ENCODE peak calls at places on chromosome 1, in five cellular contexts. W, B, N, Z and T are unnamed samples.

GRCh38 chr1:93667642-93668041 is 14.0 kb downstream of the BCAR3 start:
- DNase-seq in W (peak; percentile 17), B (no peak), N (no peak), Z (no peak), T (no peak)

GRCh38 chr1:239558559-239558958 is 172.2 kb downstream of the CHRM3 start:
- DNase-seq in W (no peak), B (no peak), N (no peak), Z (no peak), T (no peak)

GRCh38 chr1:12143631-12144155 is 23.1 kb upstream of the TNFRSF1B start:
- DNase-seq in W (peak; percentile 86), B (peak; percentile 100), N (peak; percentile 25), Z (peak; percentile 80), T (peak; percentile 47)

GRCh38 chr1:39098569-39099250 is 72.6 kb downstream of the NDUFS5 start:
- DNase-seq in W (peak; percentile 91), B (peak; percentile 91), N (peak; percentile 59), Z (peak; percentile 99), T (peak; percentile 80)

GRCh38 chr1:9119745-9120144 is 9.2 kb downstream of the GPR157 start:
- DNase-seq in W (no peak), B (no peak), N (no peak), Z (no peak), T (no peak)

GRCh38 chr1:19762175-19762779 is 37.4 kb downstream of the TMCO4 start:
- DNase-seq in W (peak; percentile 30), B (peak; percentile 29), N (peak; percentile 45), Z (no peak), T (peak; percentile 53)

GRCh38 chr1:59692591-59692990 is 122.2 kb upstream of the HOOK1 start:
- DNase-seq in W (peak; percentile 42), B (peak; percentile 90), N (no peak), Z (no peak), T (no peak)

GRCh38 chr1:71785470-71785869 is 496.9 kb downstream of the NEGR1 start:
- DNase-seq in W (peak; percentile 17), B (no peak), N (peak; percentile 23), Z (no peak), T (no peak)

GRCh38 chr1:232557661-232558260 is 72.2 kb downstream of the SIPA1L2 start:
- DNase-seq in W (no peak), B (no peak), N (no peak), Z (no peak), T (no peak)

GRCh38 chr1:156727492-156727891 is 777 bp upstream of the METTL25B start:
- DNase-seq in W (no peak), B (no peak), N (no peak), Z (no peak), T (no peak)

GRCh38 chr1:6632588-6633514 is 8.2 kb downstream of the THAP3 start:
- DNase-seq in W (no peak), B (no peak), N (no peak), Z (no peak), T (no peak)

GRCh38 chr1:77709727-77710126 is 27.3 kb upstream of the ZZZ3 start:
- DNase-seq in W (no peak), B (no peak), N (no peak), Z (no peak), T (no peak)

GRCh38 chr1:32828341-32828740 is 10.9 kb downstream of the S100PBP start:
- DNase-seq in W (peak; percentile 21), B (peak; percentile 16), N (no peak), Z (no peak), T (peak; percentile 42)

GRCh38 chr1:15141933-15142647 is 11.5 kb upstream of the TMEM51 start:
- DNase-seq in W (no peak), B (no peak), N (peak; percentile 96), Z (peak; percentile 19), T (peak; percentile 29)

GRCh38 chr1:29671957-29672356 is 435.6 kb downstream of the PTPRU start:
- DNase-seq in W (no peak), B (no peak), N (no peak), Z (no peak), T (no peak)

GRCh38 chr1:93567255-93567918 is 114.2 kb downstream of the BCAR3 start:
- DNase-seq in W (peak; percentile 90), B (peak; percentile 96), N (no peak), Z (peak; percentile 44), T (no peak)

GRCh38 chr1:107895403-107896181 is 69.4 kb downstream of the VAV3 start:
- DNase-seq in W (no peak), B (no peak), N (no peak), Z (no peak), T (no peak)

GRCh38 chr1:210217482-210217881 is 15.1 kb upstream of the SERTAD4 start:
- DNase-seq in W (no peak), B (no peak), N (no peak), Z (no peak), T (no peak)

GRCh38 chr1:197392541-197392940 is 124.5 kb downstream of the CRB1 start:
- DNase-seq in W (no peak), B (no peak), N (no peak), Z (no peak), T (no peak)

GRCh38 chr1:247110627-247111258 is 6.6 kb upstream of the ZNF669 start:
- DNase-seq in W (peak; percentile 40), B (no peak), N (no peak), Z (no peak), T (peak; percentile 38)

GRCh38 chr1:90114521-90115141 is 119.7 kb downstream of the ZNF326 start:
- DNase-seq in W (peak; percentile 74), B (peak; percentile 49), N (no peak), Z (no peak), T (peak; percentile 69)

GRCh38 chr1:108708726-108709660 is 3.7 kb upstream of the FNDC7 start:
- DNase-seq in W (no peak), B (no peak), N (no peak), Z (no peak), T (no peak)

GRCh38 chr1:78070758-78071157 is 25.0 kb downstream of the GIPC2 start:
- DNase-seq in W (no peak), B (peak; percentile 31), N (no peak), Z (peak; percentile 22), T (no peak)

GRCh38 chr1:228445867-228446584 is 29.4 kb upstream of the TRIM17 start:
- DNase-seq in W (peak; percentile 69), B (peak; percentile 81), N (no peak), Z (no peak), T (no peak)

GRCh38 chr1:95183952-95184351 is 50.1 kb upstream of the RWDD3 start:
- DNase-seq in W (no peak), B (peak; percentile 5), N (no peak), Z (no peak), T (no peak)

GRCh38 chr1:200666309-200666708 is 3.4 kb downstream of the DDX59 start:
- DNase-seq in W (no peak), B (no peak), N (no peak), Z (no peak), T (no peak)

GRCh38 chr1:226541631-226542622 is 6.6 kb upstream of the STUM start:
- DNase-seq in W (peak; percentile 57), B (no peak), N (peak; percentile 68), Z (no peak), T (no peak)

GRCh38 chr1:219247441-219247840 is 73.8 kb downstream of the LYPLAL1 start:
- DNase-seq in W (no peak), B (no peak), N (no peak), Z (no peak), T (no peak)

GRCh38 chr1:165056914-165057313 is 299.6 kb downstream of the LMX1A start:
- DNase-seq in W (peak; percentile 21), B (peak; percentile 19), N (no peak), Z (no peak), T (no peak)

GRCh38 chr1:81420760-81421159 is 380.0 kb upstream of the ADGRL2 start:
- DNase-seq in W (no peak), B (no peak), N (no peak), Z (no peak), T (no peak)

GRCh38 chr1:72568113-72568512 is 285.8 kb upstream of the NEGR1 start:
- DNase-seq in W (no peak), B (no peak), N (no peak), Z (no peak), T (no peak)

GRCh38 chr1:198699167-198700015 is 60.6 kb downstream of the PTPRC start:
- DNase-seq in W (peak; percentile 83), B (peak; percentile 33), N (peak; percentile 74), Z (peak; percentile 7), T (peak; percentile 85)

GRCh38 chr1:185795181-185795580 is 61.0 kb downstream of the HMCN1 start:
- DNase-seq in W (no peak), B (no peak), N (no peak), Z (no peak), T (no peak)

GRCh38 chr1:84689514-84690396 is 506 bp downstream of the SSX2IP start:
- DNase-seq in W (peak; percentile 73), B (peak; percentile 48), N (no peak), Z (no peak), T (peak; percentile 59)

GRCh38 chr1:205543351-205544305 is 39.2 kb downstream of the CDK18 start:
- DNase-seq in W (peak; percentile 81), B (peak; percentile 43), N (peak; percentile 54), Z (peak; percentile 60), T (peak; percentile 80)

GRCh38 chr1:16905856-16906702 is 10.3 kb downstream of the RNU1-2 start:
- DNase-seq in W (no peak), B (no peak), N (peak; percentile 26), Z (no peak), T (no peak)